ENCODE peak calls at places on chromosomes 4 and X, in nine cellular contexts. V is fibroblast of pulmonary artery, L is BJ, D is A549, C is HL-60, T is PC-3, R is body of pancreas, P is uterus, S is mammary epithelial cell. A is an unnamed sample.

GRCh38 chr4:56757270-56757746 is 64.2 kb downstream of the SPINK2 start:
- DNase-seq in L (no peak), D (no peak), V (peak; percentile 49), C (no peak), P (no peak), T (peak; percentile 78), S (peak; percentile 30), R (no peak), A (no peak)

GRCh38 chr4:74874785-74875367 is 58.0 kb upstream of the PARM1 start:
- DNase-seq in P (peak; percentile 24), L (peak; percentile 4), R (peak; percentile 43), D (peak; percentile 75), V (peak; percentile 89), S (peak; percentile 66), C (peak; percentile 50), T (peak; percentile 80), A (peak; percentile 38)

GRCh38 chr4:180449395-180449956 is 1793.7 kb upstream of the TENM3 start:
- DNase-seq in T (peak; percentile 57), R (no peak), P (no peak), C (peak; percentile 24), D (peak; percentile 56), L (no peak), S (peak; percentile 54), V (peak; percentile 27), A (no peak)

GRCh38 chr4:110543577-110543976 is 67.6 kb downstream of the ENPEP start:
- DNase-seq in L (no peak), D (no peak), S (no peak), C (no peak), T (no peak), P (no peak), R (no peak), V (no peak), A (no peak)

GRCh38 chrX:22060952-22061351 is 28.8 kb downstream of the PHEX start:
- DNase-seq in D (no peak), T (no peak), C (no peak), V (no peak), R (no peak), P (no peak), L (no peak), S (no peak), A (no peak)

GRCh38 chr4:85725727-85726170 is 250.8 kb downstream of the ARHGAP24 start:
- DNase-seq in V (peak; percentile 56), R (peak; percentile 90), P (no peak), T (no peak), C (peak; percentile 79), L (no peak), S (no peak), D (no peak), A (peak; percentile 64)

GRCh38 chrX:100316987-100317386 is 93.1 kb downstream of the PCDH19 start:
- DNase-seq in C (no peak), S (peak; percentile 27), V (no peak), R (no peak), D (no peak), P (no peak), T (no peak), L (no peak), A (no peak)

GRCh38 chr4:190020790-190021717 is 6.0 kb downstream of the FRG2 start:
- DNase-seq in P (no peak), L (no peak), C (no peak), R (peak; percentile 74), T (peak; percentile 60), V (peak; percentile 34), D (peak; percentile 79), S (peak; percentile 58), A (no peak)

GRCh38 chr4:57110635-57111546 is 706 bp upstream of the IGFBP7 start:
- DNase-seq in L (peak; percentile 26), T (no peak), V (peak; percentile 74), R (peak; percentile 20), D (no peak), C (peak; percentile 95), S (peak; percentile 64), P (peak; percentile 61), A (no peak)

GRCh38 chr4:7950301-7951092 is 10.8 kb upstream of the AFAP1 start:
- DNase-seq in V (no peak), R (no peak), T (no peak), P (no peak), D (no peak), S (no peak), L (no peak), C (no peak), A (no peak)

GRCh38 chr4:81173213-81173612 is 41.8 kb downstream of the PRKG2 start:
- DNase-seq in C (no peak), S (no peak), P (no peak), R (no peak), L (no peak), D (peak; percentile 5), T (no peak), V (no peak), A (no peak)

GRCh38 chrX:145631461-145631951 is 186.1 kb upstream of the SLITRK2 start:
- DNase-seq in V (no peak), D (no peak), C (no peak), P (no peak), R (no peak), T (no peak), L (no peak), S (no peak), A (no peak)

GRCh38 chr4:98919996-98920395 is 8.9 kb downstream of the EIF4E start:
- DNase-seq in T (peak; percentile 31), C (no peak), D (no peak), R (no peak), P (no peak), V (peak; percentile 58), L (no peak), S (peak; percentile 19), A (no peak)

GRCh38 chr4:45855857-45856256 is 268.0 kb downstream of the GABRG1 start:
- DNase-seq in C (no peak), L (no peak), R (no peak), D (no peak), T (no peak), S (no peak), P (no peak), V (no peak), A (no peak)
- TF ChIP-seq CTCF in C (no peak), L (no peak), R (no peak), D (no peak), T (no peak), S (no peak), P (no peak), V (no peak), A (no peak)

GRCh38 chrX:107449490-107450175 is at the start of gene FRMPD3:
- DNase-seq in D (no peak), V (no peak), R (no peak), C (no peak), L (no peak), P (no peak), S (no peak), T (no peak), A (no peak)

GRCh38 chrX:107451754-107452153 is 2.3 kb downstream of the FRMPD3 start:
- DNase-seq in R (no peak), S (no peak), P (no peak), C (no peak), D (no peak), V (no peak), L (no peak), T (no peak), A (no peak)

GRCh38 chrX:107450823-107451509 is 1.5 kb downstream of the FRMPD3 start:
- DNase-seq in R (no peak), D (peak; percentile 16), C (no peak), S (no peak), V (no peak), L (no peak), T (no peak), P (no peak), A (no peak)

GRCh38 chrX:107447642-107448041 is 1.8 kb upstream of the FRMPD3 start:
- DNase-seq in T (no peak), C (no peak), S (no peak), D (no peak), P (no peak), L (no peak), R (no peak), V (no peak), A (no peak)

DNA sequence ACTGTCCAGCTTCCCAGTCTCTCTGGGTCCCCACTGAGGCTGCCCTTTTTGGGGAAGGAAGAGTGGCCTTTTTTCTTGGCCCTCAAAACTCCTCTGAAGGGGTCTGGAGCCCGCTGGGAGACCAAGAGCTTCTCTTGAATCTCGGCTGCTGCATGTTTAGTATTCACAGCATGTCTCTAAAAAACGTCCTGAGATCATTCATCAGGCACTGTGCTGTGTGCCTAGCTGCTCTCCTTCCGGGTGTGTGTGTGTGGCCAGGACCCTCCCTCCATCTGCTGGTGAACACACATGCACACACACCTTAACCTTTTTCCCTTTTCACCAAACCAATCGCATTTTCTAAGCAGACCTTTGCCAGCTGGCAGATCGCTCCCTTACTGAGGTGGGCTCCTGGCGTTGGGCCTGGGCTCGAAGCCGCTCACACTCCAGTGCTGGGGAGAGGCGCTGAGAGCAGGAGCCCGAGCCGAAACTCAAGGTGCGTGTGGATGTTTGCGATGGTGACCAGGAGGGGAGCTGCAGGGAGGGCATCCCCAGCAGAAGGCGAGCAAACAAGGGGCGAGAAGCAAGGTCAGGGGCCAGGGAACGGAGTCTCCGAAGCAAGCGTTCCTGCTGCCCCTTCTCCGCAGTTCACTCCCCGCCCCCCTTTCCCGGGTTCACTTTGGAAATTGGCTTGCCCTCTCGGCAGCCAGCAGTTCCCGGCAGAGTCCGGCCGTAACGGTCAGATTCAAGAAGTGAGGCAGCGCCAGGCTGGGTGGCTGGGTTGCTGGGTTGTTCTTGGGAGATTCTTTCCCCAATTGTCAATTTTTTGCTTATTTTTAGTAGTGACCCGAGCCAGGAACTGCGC is 605 bp upstream of the FRMPD3 start:
- DNase-seq in S (no peak), D (peak; percentile 13), L (no peak), V (no peak), R (no peak), C (no peak), P (peak; percentile 13), T (peak; percentile 25), A (no peak)
- H3K4me3 ChIP-seq in S (no peak overlapping the region), D (peak overlapping the region; percentile 54), L (no peak overlapping the region), V (peak overlapping the region; percentile 29), R (no peak overlapping the region), C (no peak overlapping the region), P (peak overlapping the region; percentile 42), T (peak overlapping the region; percentile 67), A (peak overlapping the region; percentile 19)

DNA sequence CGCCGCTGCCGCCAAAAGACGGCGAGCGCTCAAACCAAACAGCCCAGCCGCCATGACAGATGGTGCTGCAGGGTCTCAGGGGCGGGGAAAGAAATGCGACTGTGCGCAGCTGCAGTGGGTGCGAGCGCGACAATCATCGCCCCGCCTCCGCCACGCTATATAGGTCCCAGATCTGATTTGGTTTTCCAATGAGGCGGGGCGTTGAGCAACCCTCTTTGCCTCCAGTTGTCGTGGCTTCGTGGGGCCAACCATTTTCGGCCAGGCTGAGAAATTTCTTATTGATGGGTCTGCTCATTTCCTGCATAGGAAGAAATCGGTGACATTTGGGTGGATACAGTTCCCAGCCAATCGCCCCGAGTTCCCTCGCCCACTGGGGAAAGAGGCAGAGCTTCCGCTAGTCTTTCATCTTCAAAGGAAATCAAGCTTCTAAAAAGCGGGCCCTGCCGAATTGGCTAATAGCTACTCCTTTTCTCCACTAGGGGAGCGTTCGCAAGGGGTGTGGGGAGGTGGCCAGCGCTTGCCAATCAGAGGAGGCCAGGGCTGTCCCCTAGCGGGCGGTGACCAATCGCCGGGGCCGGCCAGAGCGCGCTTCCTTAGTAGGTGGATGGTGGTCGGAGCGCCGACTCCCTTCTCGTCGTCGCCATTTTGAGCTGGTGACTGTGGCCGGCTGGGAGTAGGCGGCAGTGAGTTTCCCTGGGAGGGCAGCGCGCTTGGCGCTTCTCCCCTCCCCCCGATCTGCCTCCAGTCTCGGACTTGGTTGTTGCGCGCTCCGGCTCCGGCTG is at the start of the genes NDUFB11 and RBM10:
- DNase-seq in D (peak; percentile 97), R (peak; percentile 95), T (peak; percentile 93), L (peak; percentile 73), P (peak; percentile 94), V (peak; percentile 95), C (peak; percentile 95), S (peak; percentile 91), A (peak; percentile 83)
- TF ChIP-seq CTCF in D (peak; percentile 43), R (peak; percentile 47), T (peak; percentile 62), L (peak; percentile 71), P (peak; percentile 85), V (peak; percentile 59), C (peak; percentile 18), S (peak; percentile 61), A (peak; percentile 65)

GRCh38 chrX:117429511-117429910 is 687.1 kb downstream of the KLHL13 start:
- DNase-seq in L (no peak), R (no peak), S (no peak), P (no peak), T (no peak), V (no peak), D (no peak), C (no peak), A (no peak)
- H3K4me3 ChIP-seq in L (no peak overlapping the region), R (no peak overlapping the region), S (no peak overlapping the region), P (no peak overlapping the region), T (no peak overlapping the region), V (no peak overlapping the region), D (no peak overlapping the region), C (no peak overlapping the region), A (no peak overlapping the region)

A was measured in GM12864.